ENCODE peak calls at places on chromosome 1, in seven cellular contexts. One of them, this sample, is unnamed.

GRCh38 chr1:200624679-200625335 is 4.3 kb upstream of the KIF14 start:
- DNase-seq in GM13976: no peak
- DNase-seq in H9: no peak
- DNase-seq in GM10248: no peak
- DNase-seq in fibroblast of the aortic adventitia: peak
- DNase-seq in PC-3: no peak
- DNase-seq in MCF 10A: peak
- DNase-seq in this sample: no peak

GRCh38 chr1:109441105-109441504 is 14.9 kb upstream of the PSMA5 start:
- DNase-seq in PC-3: peak
- DNase-seq in H9: no peak
- DNase-seq in fibroblast of the aortic adventitia: peak
- DNase-seq in MCF 10A: no peak
- DNase-seq in GM13976: no peak
- DNase-seq in GM10248: no peak
- DNase-seq in this sample: no peak

GRCh38 chr1:107016376-107016978 is 40.0 kb upstream of the PRMT6 start:
- DNase-seq in GM13976: peak
- DNase-seq in MCF 10A: no peak
- DNase-seq in H9: no peak
- DNase-seq in fibroblast of the aortic adventitia: peak
- DNase-seq in PC-3: no peak
- DNase-seq in GM10248: peak
- DNase-seq in this sample: peak

GRCh38 chr1:4307468-4307845 is 347.0 kb upstream of the AJAP1 start:
- DNase-seq in MCF 10A: no peak
- DNase-seq in H9: peak
- DNase-seq in GM13976: no peak
- DNase-seq in GM10248: no peak
- DNase-seq in fibroblast of the aortic adventitia: no peak
- DNase-seq in PC-3: no peak
- DNase-seq in this sample: no peak

GRCh38 chr1:77413541-77414335 is 131.9 kb downstream of the AK5 start:
- DNase-seq in H9: no peak
- DNase-seq in MCF 10A: no peak
- DNase-seq in fibroblast of the aortic adventitia: no peak
- DNase-seq in PC-3: no peak
- DNase-seq in GM13976: peak
- DNase-seq in GM10248: peak
- DNase-seq in this sample: peak

GRCh38 chr1:65197636-65198035 is 49.6 kb downstream of the AK4 start:
- DNase-seq in GM10248: no peak
- DNase-seq in H9: no peak
- DNase-seq in MCF 10A: no peak
- DNase-seq in fibroblast of the aortic adventitia: no peak
- DNase-seq in PC-3: no peak
- DNase-seq in GM13976: no peak
- DNase-seq in this sample: no peak

GRCh38 chr1:116927049-116927798 is 17.5 kb downstream of the PTGFRN start:
- DNase-seq in MCF 10A: no peak
- DNase-seq in GM10248: no peak
- DNase-seq in GM13976: no peak
- DNase-seq in H9: no peak
- DNase-seq in PC-3: no peak
- DNase-seq in fibroblast of the aortic adventitia: no peak
- DNase-seq in this sample: no peak

GRCh38 chr1:204587621-204588020 is 71.4 kb downstream of the MDM4 start:
- DNase-seq in fibroblast of the aortic adventitia: no peak
- DNase-seq in GM10248: no peak
- DNase-seq in PC-3: no peak
- DNase-seq in GM13976: no peak
- DNase-seq in H9: no peak
- DNase-seq in MCF 10A: no peak
- DNase-seq in this sample: no peak

GRCh38 chr1:201430790-201431189 is 9.3 kb upstream of the TNNI1 start:
- DNase-seq in GM10248: no peak
- DNase-seq in GM13976: no peak
- DNase-seq in PC-3: no peak
- DNase-seq in fibroblast of the aortic adventitia: no peak
- DNase-seq in H9: no peak
- DNase-seq in MCF 10A: no peak
- DNase-seq in this sample: no peak

GRCh38 chr1:243883551-243883950 is 33.5 kb upstream of the AKT3 start:
- DNase-seq in H9: no peak
- DNase-seq in GM13976: no peak
- DNase-seq in fibroblast of the aortic adventitia: peak
- DNase-seq in GM10248: no peak
- DNase-seq in PC-3: peak
- DNase-seq in MCF 10A: peak
- DNase-seq in this sample: no peak

GRCh38 chr1:11766429-11766776 is 4.4 kb downstream of the C1orf167 start:
- DNase-seq in GM10248: no peak
- DNase-seq in H9: no peak
- DNase-seq in GM13976: no peak
- DNase-seq in PC-3: no peak
- DNase-seq in fibroblast of the aortic adventitia: no peak
- DNase-seq in MCF 10A: no peak
- DNase-seq in this sample: no peak

GRCh38 chr1:228313536-228314277 is 92.9 kb downstream of the TRIM11 start:
- DNase-seq in PC-3: no peak
- DNase-seq in GM13976: no peak
- DNase-seq in MCF 10A: no peak
- DNase-seq in fibroblast of the aortic adventitia: no peak
- DNase-seq in GM10248: no peak
- DNase-seq in H9: no peak
- DNase-seq in this sample: no peak

GRCh38 chr1:3105167-3105863 is 36.3 kb downstream of the PRDM16 start:
- DNase-seq in H9: peak
- DNase-seq in GM13976: no peak
- DNase-seq in GM10248: no peak
- DNase-seq in PC-3: no peak
- DNase-seq in MCF 10A: no peak
- DNase-seq in fibroblast of the aortic adventitia: no peak
- DNase-seq in this sample: no peak

GRCh38 chr1:214335567-214335966 is 54.6 kb downstream of the SMYD2 start:
- DNase-seq in H9: no peak
- DNase-seq in GM13976: no peak
- DNase-seq in MCF 10A: no peak
- DNase-seq in fibroblast of the aortic adventitia: no peak
- DNase-seq in GM10248: no peak
- DNase-seq in PC-3: peak
- DNase-seq in this sample: no peak

GRCh38 chr1:214330715-214331114 is 49.8 kb downstream of the SMYD2 start:
- DNase-seq in H9: no peak
- DNase-seq in MCF 10A: no peak
- DNase-seq in PC-3: no peak
- DNase-seq in GM13976: no peak
- DNase-seq in GM10248: no peak
- DNase-seq in fibroblast of the aortic adventitia: no peak
- DNase-seq in this sample: no peak

GRCh38 chr1:214331827-214332423 is 51.0 kb downstream of the SMYD2 start:
- DNase-seq in PC-3: peak
- DNase-seq in MCF 10A: peak
- DNase-seq in fibroblast of the aortic adventitia: peak
- DNase-seq in H9: peak
- DNase-seq in GM10248: peak
- DNase-seq in GM13976: peak
- DNase-seq in this sample: peak

GRCh38 chr1:214331180-214331579 is 50.2 kb downstream of the SMYD2 start:
- DNase-seq in GM10248: no peak
- DNase-seq in H9: no peak
- DNase-seq in MCF 10A: no peak
- DNase-seq in PC-3: no peak
- DNase-seq in GM13976: no peak
- DNase-seq in fibroblast of the aortic adventitia: no peak
- DNase-seq in this sample: no peak

DNA sequence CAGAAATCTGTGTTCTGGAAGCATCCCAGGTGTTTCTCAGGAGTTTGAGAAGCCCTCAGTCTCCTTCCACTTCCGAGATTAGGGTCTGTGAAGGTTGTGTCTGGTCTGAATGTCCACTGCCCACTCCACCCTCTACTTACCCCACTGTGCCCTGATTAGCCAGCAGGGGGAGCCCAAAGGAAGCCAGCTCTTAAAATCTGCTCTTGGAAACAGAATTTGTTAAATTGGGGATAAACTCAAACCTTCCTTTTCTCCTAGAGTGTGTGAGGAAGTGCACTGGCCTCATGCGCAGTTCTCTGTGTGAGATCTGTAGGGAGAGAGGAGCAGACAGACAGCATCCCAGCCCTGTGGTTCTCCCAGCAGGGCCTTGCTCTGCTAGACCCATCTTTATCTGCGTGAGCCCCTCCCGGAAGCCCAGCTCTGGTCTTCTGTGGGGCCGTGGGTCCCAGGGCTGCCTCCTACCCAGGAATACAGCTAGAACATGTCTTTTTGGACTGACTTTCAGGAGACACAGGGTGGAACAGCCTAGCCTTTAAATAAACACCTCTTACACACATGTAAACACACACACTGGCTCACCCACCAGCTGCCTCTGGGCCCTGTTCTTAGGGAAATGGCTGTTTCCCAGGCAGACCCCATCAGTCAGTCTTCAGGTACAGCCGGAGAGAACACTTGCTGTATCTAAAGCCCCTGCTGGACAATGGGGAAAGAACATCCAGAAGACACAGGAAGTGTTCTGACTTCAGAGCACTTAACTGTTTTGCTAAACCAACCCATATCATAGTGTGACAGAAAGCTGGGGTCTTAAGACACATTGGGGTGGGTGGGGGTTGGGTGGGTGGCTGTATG is 52.2 kb downstream of the SMYD2 start:
- DNase-seq in GM10248: peak
- DNase-seq in PC-3: peak
- DNase-seq in MCF 10A: peak
- DNase-seq in GM13976: peak
- DNase-seq in fibroblast of the aortic adventitia: peak
- DNase-seq in H9: peak
- DNase-seq in this sample: peak
- TF ChIP-seq CTCF in GM10248: peak
- TF ChIP-seq CTCF in PC-3: peak
- TF ChIP-seq CTCF in MCF 10A: peak
- TF ChIP-seq CTCF in GM13976: peak
- TF ChIP-seq CTCF in fibroblast of the aortic adventitia: peak
- TF ChIP-seq CTCF in H9: peak
- TF ChIP-seq CTCF in this sample: peak

GRCh38 chr1:112381324-112382076 is 14.5 kb upstream of the CTTNBP2NL start:
- DNase-seq in GM13976: no peak
- DNase-seq in H9: no peak
- DNase-seq in PC-3: no peak
- DNase-seq in GM10248: no peak
- DNase-seq in MCF 10A: no peak
- DNase-seq in fibroblast of the aortic adventitia: no peak
- DNase-seq in this sample: no peak
- TF ChIP-seq CTCF in GM13976: no peak
- TF ChIP-seq CTCF in H9: no peak
- TF ChIP-seq CTCF in PC-3: no peak
- TF ChIP-seq CTCF in GM10248: no peak
- TF ChIP-seq CTCF in MCF 10A: no peak
- TF ChIP-seq CTCF in fibroblast of the aortic adventitia: no peak
- TF ChIP-seq CTCF in this sample: no peak

GRCh38 chr1:119330062-119330939 is 38.3 kb upstream of the HAO2 start:
- DNase-seq in MCF 10A: peak
- DNase-seq in GM13976: no peak
- DNase-seq in PC-3: peak
- DNase-seq in H9: no peak
- DNase-seq in GM10248: no peak
- DNase-seq in fibroblast of the aortic adventitia: no peak
- DNase-seq in this sample: no peak

GRCh38 chr1:119329521-119329920 is 39.1 kb upstream of the HAO2 start:
- DNase-seq in GM10248: no peak
- DNase-seq in PC-3: no peak
- DNase-seq in H9: no peak
- DNase-seq in GM13976: no peak
- DNase-seq in MCF 10A: no peak
- DNase-seq in fibroblast of the aortic adventitia: no peak
- DNase-seq in this sample: no peak

GRCh38 chr1:119327066-119327435 is 41.5 kb upstream of the HAO2 start:
- DNase-seq in MCF 10A: no peak
- DNase-seq in GM13976: no peak
- DNase-seq in PC-3: no peak
- DNase-seq in GM10248: no peak
- DNase-seq in fibroblast of the aortic adventitia: no peak
- DNase-seq in H9: peak
- DNase-seq in this sample: no peak

GRCh38 chr1:119326251-119326650 is 42.3 kb upstream of the HAO2 start:
- DNase-seq in H9: peak
- DNase-seq in fibroblast of the aortic adventitia: no peak
- DNase-seq in GM10248: no peak
- DNase-seq in GM13976: no peak
- DNase-seq in MCF 10A: no peak
- DNase-seq in PC-3: no peak
- DNase-seq in this sample: no peak

DNA sequence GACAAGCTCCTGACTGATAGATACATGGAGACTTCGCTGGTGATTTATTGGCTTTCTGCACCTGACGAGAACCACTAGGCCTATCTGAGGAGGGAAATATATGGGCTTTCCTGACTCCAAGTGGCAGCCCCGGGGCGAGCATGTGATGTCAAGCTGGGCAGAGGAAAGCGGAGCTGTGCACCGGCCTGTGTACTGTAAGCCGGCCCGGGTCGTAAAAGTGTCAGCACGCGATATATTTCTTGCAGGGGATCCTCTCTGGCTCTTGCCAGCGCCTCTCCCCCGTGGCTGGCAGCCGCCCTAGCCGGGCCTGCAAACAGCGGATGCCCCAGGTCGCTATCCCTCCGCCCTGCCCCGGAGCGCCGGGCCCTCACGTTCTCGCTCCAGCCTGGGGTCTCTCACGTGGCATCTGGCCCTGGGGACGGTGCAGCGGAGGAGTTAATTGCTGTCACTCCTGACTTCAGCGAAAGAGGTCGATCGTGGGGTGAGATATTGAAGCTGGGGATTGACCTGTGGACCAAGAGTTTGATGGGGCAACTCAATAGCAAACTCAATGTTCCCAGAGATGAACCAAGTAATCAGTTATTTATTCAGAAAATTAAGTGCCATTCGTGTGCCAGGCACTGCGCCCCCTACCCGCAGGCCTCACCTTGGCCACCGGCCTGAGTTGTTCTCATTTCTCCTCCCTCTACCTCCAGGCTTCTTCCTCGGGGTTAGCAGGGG is 41.0 kb upstream of the HAO2 start:
- DNase-seq in fibroblast of the aortic adventitia: peak
- DNase-seq in H9: peak
- DNase-seq in GM10248: no peak
- DNase-seq in MCF 10A: no peak
- DNase-seq in GM13976: peak
- DNase-seq in PC-3: no peak
- DNase-seq in this sample: no peak
- TF ChIP-seq CTCF in fibroblast of the aortic adventitia: peak
- TF ChIP-seq CTCF in H9: peak
- TF ChIP-seq CTCF in GM10248: peak
- TF ChIP-seq CTCF in MCF 10A: no peak
- TF ChIP-seq CTCF in GM13976: peak
- TF ChIP-seq CTCF in PC-3: peak
- TF ChIP-seq CTCF in this sample: peak

DNA sequence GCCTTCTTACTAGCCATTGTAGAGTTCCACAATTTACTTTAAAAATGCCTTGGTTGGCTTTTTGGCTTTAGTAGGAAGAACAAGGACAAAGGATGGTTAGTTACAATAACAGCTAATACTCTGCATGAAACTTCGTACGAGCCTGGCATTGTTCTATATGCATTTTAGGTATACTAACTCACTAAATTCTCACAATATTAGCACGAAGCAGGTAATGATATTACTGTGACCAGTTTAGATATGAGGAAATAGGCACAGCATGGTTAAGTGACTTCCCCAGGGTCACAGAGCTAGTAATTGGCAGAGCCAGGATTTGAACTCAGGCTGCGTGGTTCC is 50.5 kb upstream of the CYP2J2 start:
- DNase-seq in H9: no peak
- DNase-seq in fibroblast of the aortic adventitia: no peak
- DNase-seq in MCF 10A: no peak
- DNase-seq in GM10248: no peak
- DNase-seq in PC-3: no peak
- DNase-seq in GM13976: no peak
- DNase-seq in this sample: no peak
- TF ChIP-seq CTCF in H9: no peak
- TF ChIP-seq CTCF in fibroblast of the aortic adventitia: no peak
- TF ChIP-seq CTCF in MCF 10A: no peak
- TF ChIP-seq CTCF in GM10248: no peak
- TF ChIP-seq CTCF in PC-3: no peak
- TF ChIP-seq CTCF in GM13976: no peak
- TF ChIP-seq CTCF in this sample: peak

This sample was measured in GM13977.